ENCODE peak calls at places on chromosomes 6 and 20, in seven cellular contexts. W, K, B, S, H, J and D are unnamed samples.

GRCh38 chr20:53205046-53205445 is 232.9 kb downstream of the TSHZ2 start:
- DNase-seq in K (no peak), B (no peak), J (no peak), H (no peak), W (no peak), S (no peak), D (no peak)

GRCh38 chr6:156686429-156686939 is 90.7 kb upstream of the ARID1B start:
- DNase-seq in B (peak; percentile 28), S (no peak), W (no peak), H (peak; percentile 78), K (peak; percentile 70), J (peak; percentile 65), D (peak; percentile 74)

GRCh38 chr20:10505320-10506226 is 70.5 kb downstream of the SLX4IP start:
- DNase-seq in B (no peak), H (peak; percentile 70), W (no peak), S (no peak), J (peak; percentile 75), K (peak; percentile 89), D (no peak)

GRCh38 chr6:46419576-46420002 is 71.7 kb downstream of the RCAN2 start:
- DNase-seq in K (peak; percentile 76), S (no peak), J (peak; percentile 88), B (no peak), W (no peak), H (peak; percentile 80), D (peak; percentile 24)

GRCh38 chr20:24779166-24779565 is 169.9 kb upstream of the CST7 start:
- DNase-seq in S (no peak), K (no peak), B (no peak), W (no peak), J (no peak), H (no peak), D (no peak)

GRCh38 chr20:35575958-35576357 is 34.1 kb downstream of the ERGIC3 start:
- DNase-seq in W (no peak), H (peak; percentile 66), S (no peak), J (no peak), B (no peak), K (no peak), D (no peak)

GRCh38 chr6:26087284-26088115 is at the start of gene HFE:
- DNase-seq in K (peak; percentile 64), J (peak; percentile 77), W (no peak), S (no peak), H (peak; percentile 64), B (peak; percentile 6), D (peak; percentile 75)

GRCh38 chr6:25154034-25154596 is 125.1 kb upstream of the CARMIL1 start:
- DNase-seq in S (no peak), J (no peak), B (no peak), H (no peak), W (no peak), K (no peak), D (no peak)

GRCh38 chr20:23622839-23623343 is 14.9 kb downstream of the CST3 start:
- DNase-seq in W (no peak), J (peak; percentile 97), H (peak; percentile 83), S (no peak), K (peak; percentile 90), B (no peak), D (no peak)

GRCh38 chr6:160917581-160917980 is 74.0 kb upstream of the MAP3K4 start:
- DNase-seq in K (peak; percentile 23), S (no peak), H (peak; percentile 30), W (no peak), J (no peak), B (no peak), D (no peak)

GRCh38 chr6:52284131-52284459 is 447 bp downstream of the MCM3 start:
- DNase-seq in B (no peak), K (peak; percentile 29), H (peak; percentile 67), W (no peak), J (no peak), S (no peak), D (peak; percentile 72)

GRCh38 chr6:105348897-105349296 is 54.0 kb downstream of the PREP start:
- DNase-seq in J (no peak), K (no peak), S (no peak), W (no peak), H (no peak), B (no peak), D (no peak)

GRCh38 chr6:75802366-75802765 is 53.3 kb downstream of the MYO6 start:
- DNase-seq in W (no peak), H (no peak), S (no peak), K (peak; percentile 34), B (no peak), J (no peak), D (no peak)

GRCh38 chr6:6872924-6873344 is 234.8 kb upstream of the RREB1 start:
- DNase-seq in J (no peak), H (no peak), S (no peak), K (no peak), B (no peak), W (no peak), D (peak; percentile 29)

GRCh38 chr20:34705008-34705382 is 851 bp downstream of the TP53INP2 start:
- DNase-seq in H (no peak), W (no peak), K (no peak), S (no peak), J (no peak), B (no peak), D (no peak)

GRCh38 chr6:158353851-158354508 is 41.7 kb downstream of the TULP4 start:
- DNase-seq in J (peak; percentile 74), K (peak; percentile 59), W (no peak), B (no peak), S (no peak), H (no peak), D (no peak)

GRCh38 chr6:90068264-90068663 is 174.0 kb downstream of the GJA10 start:
- DNase-seq in B (no peak), J (peak; percentile 69), K (peak; percentile 82), S (no peak), H (peak; percentile 53), W (no peak), D (no peak)

GRCh38 chr6:53244958-53245357 is 96.3 kb upstream of the GCM1 start:
- DNase-seq in H (no peak), B (no peak), J (no peak), S (no peak), K (no peak), W (no peak), D (no peak)

GRCh38 chr6:39079197-39079596 is 30.6 kb downstream of the GLP1R start:
- DNase-seq in W (no peak), S (no peak), H (no peak), K (no peak), J (no peak), B (no peak), D (no peak)

GRCh38 chr20:49573900-49574416 is 6.0 kb upstream of the PTGIS start:
- DNase-seq in K (peak; percentile 79), B (no peak), H (no peak), W (no peak), J (peak; percentile 81), S (no peak), D (no peak)

GRCh38 chr20:21808863-21809664 is 103.6 kb downstream of the PAX1 start:
- DNase-seq in W (peak; percentile 78), K (no peak), H (peak; percentile 73), J (no peak), S (peak; percentile 1), B (no peak), D (peak; percentile 90)

GRCh38 chr6:162099685-162100084 is 627.9 kb downstream of the PRKN start:
- DNase-seq in W (no peak), S (no peak), B (no peak), J (peak; percentile 95), H (peak; percentile 15), K (peak; percentile 93), D (no peak)